ENCODE peak calls at places on chromosomes 3 and 15, in seven cellular contexts. R, V, K, D, N, Y and X are unnamed samples.

GRCh38 chr3:117706731-117707130 is 997.2 kb downstream of the TUSC7 start:
- DNase-seq in D (no peak), V (no peak), Y (no peak), K (no peak), R (no peak), N (no peak), X (no peak)

GRCh38 chr3:47394140-47394855 is 13.5 kb downstream of the PTPN23 start:
- DNase-seq in Y (no peak), R (no peak), N (no peak), V (no peak), K (no peak), D (no peak), X (no peak)

GRCh38 chr3:23623841-23624240 is 181.9 kb upstream of the UBE2E1 start:
- DNase-seq in N (no peak), K (no peak), D (no peak), Y (no peak), V (no peak), R (no peak), X (no peak)

GRCh38 chr3:146100825-146101444 is 60.0 kb downstream of the PLOD2 start:
- DNase-seq in Y (no peak), D (no peak), V (no peak), N (no peak), R (no peak), K (no peak), X (peak)

GRCh38 chr3:3107181-3107580 is 3.0 kb downstream of the IL5RA start:
- DNase-seq in K (no peak), R (no peak), Y (no peak), N (no peak), D (no peak), V (no peak), X (no peak)

GRCh38 chr15:92954578-92954977 is 54.5 kb downstream of the CHD2 start:
- DNase-seq in V (no peak), D (no peak), K (no peak), N (no peak), R (no peak), Y (no peak), X (no peak)

GRCh38 chr3:175258763-175259162 is 399.6 kb downstream of the NAALADL2 start:
- DNase-seq in D (no peak), N (no peak), V (no peak), K (no peak), Y (no peak), R (no peak), X (no peak)

GRCh38 chr15:48370460-48370859 is 39.2 kb downstream of the DUT start:
- DNase-seq in N (no peak), R (no peak), K (no peak), D (no peak), V (no peak), Y (no peak), X (no peak)

GRCh38 chr3:63967675-63968611 is 55.4 kb downstream of the PSMD6 start:
- DNase-seq in N (no peak), R (no peak), D (no peak), Y (peak), V (peak), K (no peak), X (no peak)

GRCh38 chr3:64185436-64185835 is 39.8 kb downstream of the PRICKLE2 start:
- DNase-seq in K (no peak), V (no peak), Y (no peak), D (no peak), R (no peak), N (no peak), X (no peak)

GRCh38 chr3:194431553-194431952 is 32.5 kb upstream of the GP5 start:
- DNase-seq in R (no peak), D (no peak), N (no peak), K (no peak), V (no peak), Y (no peak), X (no peak)

GRCh38 chr3:97037294-97037943 is 223.0 kb downstream of the EPHA6 start:
- DNase-seq in R (no peak), N (no peak), D (no peak), Y (no peak), V (no peak), K (no peak), X (no peak)

GRCh38 chr3:101941253-101942039 is 92.1 kb downstream of the NFKBIZ start:
- DNase-seq in Y (no peak), V (no peak), R (no peak), K (no peak), D (no peak), N (no peak), X (no peak)

GRCh38 chr3:184409331-184409926 is 29.6 kb downstream of the CHRD start:
- DNase-seq in V (no peak), N (no peak), D (no peak), R (no peak), K (no peak), Y (no peak), X (no peak)

GRCh38 chr3:17023006-17023664 is 138.4 kb downstream of the PLCL2 start:
- DNase-seq in R (no peak), K (peak), Y (no peak), V (no peak), N (peak), D (no peak), X (peak)

GRCh38 chr3:99627062-99627826 is 11.2 kb upstream of the COL8A1 start:
- DNase-seq in D (no peak), K (no peak), Y (no peak), V (no peak), N (no peak), R (no peak), X (no peak)

GRCh38 chr15:29115093-29115991 is 154.3 kb downstream of the NSMCE3 start:
- DNase-seq in K (no peak), Y (peak), V (no peak), D (no peak), N (no peak), R (no peak), X (no peak)

GRCh38 chr3:81198766-81199165 is 562.7 kb downstream of the GBE1 start:
- DNase-seq in D (no peak), V (no peak), N (no peak), Y (no peak), R (no peak), K (no peak), X (no peak)

GRCh38 chr3:141875374-141875892 is 1.0 kb upstream of the ATP1B3 start:
- DNase-seq in V (peak), Y (peak), D (peak), R (peak), K (peak), N (peak), X (no peak)

GRCh38 chr15:68679161-68679560 is 100.4 kb downstream of the CORO2B start:
- DNase-seq in N (no peak), D (no peak), V (no peak), R (no peak), K (no peak), Y (no peak), X (no peak)

GRCh38 chr3:173748140-173748539 is 350.6 kb downstream of the NLGN1 start:
- DNase-seq in V (no peak), R (no peak), Y (no peak), D (no peak), N (no peak), K (no peak), X (no peak)

GRCh38 chr3:12966847-12967750 is 106.1 kb downstream of the IQSEC1 start:
- DNase-seq in N (no peak), K (no peak), D (no peak), Y (peak), V (no peak), R (no peak), X (no peak)

GRCh38 chr15:29070471-29071192 is 184.9 kb downstream of the APBA2 start:
- DNase-seq in R (no peak), D (no peak), V (no peak), N (no peak), K (no peak), Y (no peak), X (no peak)

GRCh38 chr15:78565097-78565950 is at the start of gene CHRNA5:
- DNase-seq in R (peak), Y (peak), N (peak), V (peak), K (peak), D (peak), X (no peak)

GRCh38 chr3:164132878-164133277 is 945.4 kb downstream of the SI start:
- DNase-seq in N (no peak), D (no peak), Y (no peak), V (no peak), K (no peak), R (no peak), X (no peak)

GRCh38 chr15:39969871-39970270 is 36.0 kb downstream of the EIF2AK4 start:
- DNase-seq in K (no peak), Y (no peak), V (no peak), R (peak), D (peak), N (no peak), X (peak)

GRCh38 chr3:81531256-81531655 is 230.2 kb downstream of the GBE1 start:
- DNase-seq in K (no peak), N (no peak), R (no peak), D (no peak), Y (no peak), V (no peak), X (no peak)